ENCODE peak calls at places on chromosomes 7 and 10, in four cellular contexts. F is foreskin keratinocyte; E is mesendoderm; I is stimulated activated CD8-positive, alpha-beta memory T cell treated with anti-CD3 and anti-CD28 coated beads, Interleukin-7, amount 100 ng/mL, for 4 hours. Y is an unnamed sample.

GRCh38 chr7:98278936-98279335 is 2.5 kb upstream of the BRI3 start:
- DNase-seq in F (no peak), I (no peak), E (no peak), Y (no peak)

GRCh38 chr7:114414151-114415053 is at the start of gene FOXP2:
- DNase-seq in I (no peak), E (peak), F (peak), Y (no peak)

GRCh38 chr10:125113661-125114388 is 46.5 kb downstream of the CTBP2 start:
- DNase-seq in I (no peak), F (no peak), E (no peak), Y (no peak)

GRCh38 chr10:119263966-119264621 is 56.7 kb downstream of the GRK5 start:
- DNase-seq in I (no peak), E (no peak), F (no peak), Y (no peak)

GRCh38 chr7:89780291-89780690 is 374.0 kb upstream of the STEAP1 start:
- DNase-seq in E (no peak), I (no peak), F (no peak), Y (no peak)

GRCh38 chr10:58157076-58157766 is 110.5 kb downstream of the IPMK start:
- DNase-seq in F (peak), I (no peak), E (no peak), Y (no peak)

GRCh38 chr10:23270531-23270930 is 74.1 kb downstream of the C10orf67 start:
- DNase-seq in F (no peak), I (no peak), E (no peak), Y (no peak)

GRCh38 chr7:14776266-14776665 is 126.3 kb downstream of the DGKB start:
- DNase-seq in F (no peak), E (no peak), I (no peak), Y (no peak)

GRCh38 chr10:126247454-126247975 is 140.8 kb downstream of the ADAM12 start:
- DNase-seq in F (peak), I (no peak), E (peak), Y (no peak)

GRCh38 chr10:131928248-131929095 is 27.7 kb downstream of the PPP2R2D start:
- DNase-seq in F (no peak), E (no peak), I (peak), Y (no peak)

GRCh38 chr7:17367502-17367901 is 69.0 kb downstream of the AHR start:
- DNase-seq in E (no peak), I (no peak), F (no peak), Y (no peak)

GRCh38 chr10:23886355-23886754 is 322.6 kb upstream of the KIAA1217 start:
- DNase-seq in I (no peak), E (peak), F (no peak), Y (no peak)